ENCODE peak calls at places on chromosomes 3 and 15, in six cellular contexts. S is cardiac muscle cell, N is uterus, V is bronchial epithelial cell, X is cardiac fibroblast, E is endodermal cell. D is an unnamed sample.

GRCh38 chr15:26875476-26875850 is 8.6 kb downstream of the GABRA5 start:
- DNase-seq in S (no peak), N (no peak), V (no peak), X (no peak), E (no peak), D (no peak)

GRCh38 chr3:14522768-14523167 is 17.4 kb downstream of the GRIP2 start:
- DNase-seq in S (no peak), N (no peak), V (no peak), X (no peak), E (peak), D (no peak)

GRCh38 chr3:169147246-169148008 is 516.1 kb downstream of the MECOM start:
- DNase-seq in S (peak), N (peak), V (peak), X (peak), E (peak), D (peak)

GRCh38 chr3:56776551-56776950 is 25.2 kb downstream of the ARHGEF3 start:
- DNase-seq in S (no peak), N (no peak), V (no peak), X (no peak), E (no peak), D (no peak)

GRCh38 chr3:14281053-14281452 is 102.4 kb downstream of the LSM3 start:
- DNase-seq in S (no peak), N (no peak), V (no peak), X (no peak), E (no peak), D (no peak)

GRCh38 chr15:90482124-90483011 is 47.4 kb upstream of the CRTC3 start:
- DNase-seq in S (peak), N (peak), V (no peak), X (peak), E (peak), D (no peak)

GRCh38 chr3:132210476-132211346 is 106.5 kb upstream of the ACP3 start:
- DNase-seq in S (no peak), N (no peak), V (peak), X (peak), E (peak), D (no peak)

GRCh38 chr15:82300883-82301282 is 38.3 kb downstream of the SAXO2 start:
- DNase-seq in S (no peak), N (no peak), V (no peak), X (no peak), E (peak), D (peak)

GRCh38 chr3:48306860-48307530 is 26.5 kb downstream of the SPINK8 start:
- DNase-seq in S (no peak), N (no peak), V (no peak), X (no peak), E (no peak), D (no peak)

GRCh38 chr3:45178131-45179023 is 32.2 kb upstream of the CDCP1 start:
- DNase-seq in S (peak), N (no peak), V (peak), X (no peak), E (no peak), D (no peak)

GRCh38 chr15:75091814-75092213 is 68.4 kb downstream of the PPCDC start:
- DNase-seq in S (no peak), N (no peak), V (peak), X (peak), E (no peak), D (no peak)

GRCh38 chr3:52831500-52832301 is 1.2 kb upstream of the ITIH4 start:
- DNase-seq in S (peak), N (peak), V (peak), X (peak), E (no peak), D (peak)

GRCh38 chr15:77026501-77027110 is 31.7 kb downstream of the PSTPIP1 start:
- DNase-seq in S (no peak), N (peak), V (no peak), X (no peak), E (peak), D (no peak)

GRCh38 chr3:82055792-82056191 is 294.3 kb upstream of the GBE1 start:
- DNase-seq in S (no peak), N (no peak), V (peak), X (peak), E (no peak), D (no peak)

GRCh38 chr3:114634635-114635034 is 340.8 kb downstream of the TIGIT start:
- DNase-seq in S (no peak), N (no peak), V (no peak), X (no peak), E (no peak), D (no peak)

GRCh38 chr3:10074666-10075065 is 33.4 kb downstream of the FANCD2OS start:
- DNase-seq in S (no peak), N (no peak), V (peak), X (peak), E (no peak), D (no peak)

GRCh38 chr3:112806903-112807302 is 39.8 kb downstream of the CD200R1L start:
- DNase-seq in S (no peak), N (no peak), V (no peak), X (peak), E (no peak), D (no peak)

GRCh38 chr3:136194409-136195257 is 1.5 kb downstream of the MSL2 start:
- DNase-seq in S (no peak), N (no peak), V (peak), X (peak), E (peak), D (peak)

GRCh38 chr3:11930084-11930483 is 74.1 kb upstream of the SYN2 start:
- DNase-seq in S (no peak), N (no peak), V (no peak), X (no peak), E (no peak), D (no peak)

GRCh38 chr3:156795890-156796451 is 30.2 kb upstream of the LEKR1 start:
- DNase-seq in S (peak), N (no peak), V (peak), X (peak), E (no peak), D (no peak)

GRCh38 chr3:71185733-71186455 is 397.6 kb downstream of the FOXP1 start:
- DNase-seq in S (peak), N (no peak), V (peak), X (peak), E (no peak), D (no peak)

GRCh38 chr15:68616397-68616796 is 37.6 kb downstream of the CORO2B start:
- DNase-seq in S (no peak), N (no peak), V (no peak), X (no peak), E (no peak), D (no peak)

GRCh38 chr3:38989932-38990510 is 61.7 kb downstream of the SCN11A start:
- DNase-seq in S (no peak), N (no peak), V (no peak), X (peak), E (no peak), D (no peak)

GRCh38 chr3:71152892-71153265 is 430.6 kb downstream of the FOXP1 start:
- DNase-seq in S (no peak), N (no peak), V (no peak), X (no peak), E (peak), D (no peak)

GRCh38 chr15:68143129-68143528 is 62.0 kb downstream of the CALML4 start:
- DNase-seq in S (no peak), N (no peak), V (no peak), X (no peak), E (no peak), D (no peak)

GRCh38 chr3:143970773-143971366 is 753 bp upstream of the DIPK2A start:
- DNase-seq in S (no peak), N (peak), V (peak), X (peak), E (peak), D (peak)

GRCh38 chr15:91271565-91272153 is 171.6 kb downstream of the SV2B start:
- DNase-seq in S (peak), N (peak), V (peak), X (peak), E (peak), D (peak)

GRCh38 chr3:31014317-31015040 is 120.0 kb upstream of the GADL1 start:
- DNase-seq in S (no peak), N (no peak), V (peak), X (peak), E (no peak), D (no peak)

GRCh38 chr3:141789281-141789680 is 26.1 kb downstream of the GRK7 start:
- DNase-seq in S (no peak), N (no peak), V (no peak), X (no peak), E (peak), D (no peak)

GRCh38 chr15:85178366-85178765 is 196.7 kb downstream of the PDE8A start:
- DNase-seq in S (no peak), N (no peak), V (no peak), X (no peak), E (no peak), D (no peak)

GRCh38 chr3:40207796-40208195 is 101.7 kb upstream of the EIF1B start:
- DNase-seq in S (peak), N (no peak), V (peak), X (peak), E (no peak), D (no peak)

GRCh38 chr15:79329186-79329611 is 18.3 kb downstream of the TMED3 start:
- DNase-seq in S (peak), N (no peak), V (peak), X (peak), E (peak), D (no peak)

GRCh38 chr3:188646592-188646991 is 492.6 kb downstream of the LPP start:
- DNase-seq in S (no peak), N (no peak), V (no peak), X (peak), E (no peak), D (no peak)

GRCh38 chr15:96053039-96054021 is 277.2 kb upstream of the NR2F2 start:
- DNase-seq in S (peak), N (peak), V (peak), X (peak), E (peak), D (peak)

GRCh38 chr3:13791501-13792490 is 88.1 kb downstream of the WNT7A start:
- DNase-seq in S (no peak), N (no peak), V (no peak), X (no peak), E (no peak), D (no peak)

GRCh38 chr15:101439285-101439919 is 50.1 kb downstream of the PCSK6 start:
- DNase-seq in S (peak), N (no peak), V (no peak), X (no peak), E (no peak), D (no peak)

GRCh38 chr3:28033059-28033784 is 208.2 kb upstream of the CMC1 start:
- DNase-seq in S (no peak), N (no peak), V (no peak), X (no peak), E (no peak), D (no peak)

GRCh38 chr15:58165661-58166060 is 27.5 kb downstream of the AQP9 start:
- DNase-seq in S (peak), N (no peak), V (peak), X (peak), E (no peak), D (peak)

GRCh38 chr15:60568301-60568742 is 89.4 kb upstream of the ICE2 start:
- DNase-seq in S (no peak), N (no peak), V (no peak), X (no peak), E (peak), D (no peak)

GRCh38 chr15:60568883-60569495 is 90.0 kb upstream of the ICE2 start:
- DNase-seq in S (no peak), N (no peak), V (no peak), X (no peak), E (no peak), D (no peak)

GRCh38 chr15:60565407-60565806 is 86.5 kb upstream of the ICE2 start:
- DNase-seq in S (no peak), N (no peak), V (no peak), X (no peak), E (no peak), D (no peak)

GRCh38 chr15:60563066-60563465 is 84.1 kb upstream of the ICE2 start:
- DNase-seq in S (no peak), N (no peak), V (no peak), X (no peak), E (no peak), D (no peak)

GRCh38 chr15:60563539-60564404 is 84.8 kb upstream of the ICE2 start:
- DNase-seq in S (no peak), N (no peak), V (no peak), X (no peak), E (no peak), D (no peak)
- H3K4me3 ChIP-seq in S (no peak), N (no peak), V (no peak), X (no peak), E (no peak), D (no peak)

GRCh38 chr3:19816631-19817030 is 117.4 kb downstream of the EFHB start:
- DNase-seq in S (no peak), N (no peak), V (no peak), X (no peak), E (no peak), D (no peak)
- H3K4me3 ChIP-seq in S (no peak), N (no peak), V (no peak), X (no peak), E (no peak), D (no peak)

GRCh38 chr3:24683511-24684384 is 189.1 kb upstream of the THRB start:
- DNase-seq in S (peak), N (peak), V (peak), X (peak), E (no peak), D (no peak)
- H3K4me3 ChIP-seq in S (no peak), N (no peak), V (no peak), X (no peak), E (no peak), D (no peak)

DNA sequence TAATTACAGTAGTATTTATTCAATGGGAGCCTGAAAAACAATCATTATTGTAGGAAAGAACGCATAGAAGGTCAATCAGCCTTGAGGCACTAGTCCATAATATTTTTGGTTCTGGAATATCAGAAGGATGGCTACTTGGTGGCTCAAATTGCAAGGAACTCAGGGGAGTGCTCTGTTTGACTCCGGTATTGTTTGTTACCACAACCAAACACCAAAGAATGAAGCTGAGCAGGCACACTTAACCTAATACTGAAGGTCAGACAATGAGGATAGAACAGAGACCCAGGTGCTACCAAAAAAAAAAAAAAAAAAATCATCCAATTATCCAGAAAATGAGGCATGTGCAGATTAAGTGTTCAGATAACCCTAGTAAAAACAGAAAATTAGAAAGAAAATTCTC is 11.1 kb upstream of the SATB1 start:
- DNase-seq in S (no peak), N (no peak), V (no peak), X (no peak), E (no peak), D (no peak)
- H3K4me3 ChIP-seq in S (no peak), N (no peak), V (no peak), X (no peak), E (no peak), D (no peak)

GRCh38 chr3:99702953-99703352 is 64.6 kb downstream of the COL8A1 start:
- DNase-seq in S (no peak), N (no peak), V (no peak), X (no peak), E (no peak), D (no peak)
- H3K4me3 ChIP-seq in S (no peak), N (no peak), V (no peak), X (no peak), E (no peak), D (no peak)

DNA sequence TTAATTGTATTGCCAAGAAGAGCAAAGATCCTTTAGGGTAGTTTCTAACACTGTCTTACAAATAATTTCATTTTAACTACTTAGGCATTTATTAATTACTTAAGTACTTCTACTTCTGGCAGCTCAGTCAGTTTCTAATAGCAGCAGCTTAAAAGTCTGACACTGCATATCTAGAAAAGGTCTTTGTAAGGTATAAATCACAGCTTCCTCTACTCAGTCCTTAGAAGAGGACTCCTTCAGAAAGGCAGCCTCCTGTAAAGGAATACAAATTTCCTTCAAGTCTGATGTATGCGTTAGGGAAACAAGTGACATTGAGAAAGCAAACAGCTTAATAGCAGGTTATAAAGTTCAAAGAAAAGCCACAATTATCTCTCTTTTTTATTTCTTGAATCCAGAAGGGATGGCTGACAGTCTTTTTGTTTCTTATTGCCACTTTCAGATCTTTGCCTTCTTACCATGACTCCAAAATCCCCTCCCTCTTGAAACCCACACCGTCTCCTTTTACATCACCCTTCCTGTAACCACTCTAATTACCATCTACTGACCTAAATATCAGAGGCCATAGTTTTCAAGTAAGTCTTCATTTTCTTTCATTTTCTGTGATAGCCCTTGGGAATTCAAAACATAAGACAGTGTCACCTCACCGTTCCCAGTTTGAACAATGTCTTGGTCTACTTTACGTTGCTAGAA is 109.5 kb downstream of the CGGBP1 start:
- DNase-seq in S (no peak), N (no peak), V (no peak), X (no peak), E (no peak), D (no peak)
- H3K4me3 ChIP-seq in S (no peak), N (no peak), V (no peak), X (no peak), E (no peak), D (no peak)

GRCh38 chr3:134666466-134666865 is 15.6 kb upstream of the KY start:
- DNase-seq in S (peak), N (no peak), V (peak), X (peak), E (no peak), D (no peak)

GRCh38 chr3:134666885-134667284 is 16.1 kb upstream of the KY start:
- DNase-seq in S (no peak), N (no peak), V (no peak), X (no peak), E (no peak), D (no peak)

GRCh38 chr3:134666052-134666451 is 15.2 kb upstream of the KY start:
- DNase-seq in S (no peak), N (no peak), V (no peak), X (no peak), E (no peak), D (no peak)

GRCh38 chr3:134665243-134665642 is 14.4 kb upstream of the KY start:
- DNase-seq in S (no peak), N (no peak), V (no peak), X (no peak), E (no peak), D (no peak)

DNA sequence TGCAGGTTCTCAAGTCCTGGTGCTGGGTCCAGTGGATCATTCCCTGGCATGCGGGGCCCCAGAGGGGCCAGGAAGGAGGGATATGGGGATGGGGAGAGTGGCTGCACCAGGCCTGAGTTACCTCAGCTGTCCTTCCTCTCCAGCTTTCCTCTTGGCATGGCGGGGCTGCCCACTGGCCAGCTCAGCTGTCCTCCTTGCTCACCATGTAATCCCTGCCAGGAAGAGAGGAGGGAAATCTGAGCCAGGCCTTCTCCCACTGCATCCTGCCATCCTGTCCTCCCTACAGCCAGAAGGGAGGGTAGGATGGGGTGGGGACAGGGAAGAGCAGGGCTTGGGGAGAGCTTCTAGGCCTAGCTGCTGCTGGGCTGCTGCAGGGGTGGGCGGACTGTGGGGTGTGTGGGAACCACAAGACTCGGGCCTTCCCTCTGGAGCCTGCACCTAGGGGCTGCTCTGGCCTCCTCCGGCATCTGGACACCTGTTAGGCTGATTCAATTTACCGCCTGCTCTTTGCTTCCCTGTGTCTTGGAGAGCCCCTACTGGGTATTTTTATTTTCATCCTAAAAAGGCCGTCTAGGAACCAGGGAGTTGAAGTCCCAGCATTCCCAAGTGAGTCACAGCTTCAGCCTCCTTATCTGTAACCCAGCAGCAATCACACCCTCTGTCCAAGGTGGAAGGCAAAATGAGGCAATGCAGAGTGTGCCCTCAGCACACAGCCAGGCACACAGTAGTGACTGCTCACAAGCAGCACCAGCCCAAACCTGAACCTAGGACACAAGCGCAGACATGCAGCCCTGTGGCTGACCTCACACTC is 13.0 kb upstream of the KY start:
- DNase-seq in S (peak), N (no peak), V (peak), X (peak), E (no peak), D (no peak)
- H3K4me3 ChIP-seq in S (no peak), N (no peak), V (no peak), X (no peak), E (no peak), D (no peak)